ENCODE peak calls at places on chromosomes 16 and 17, in five cellular contexts. E is SK-N-SH, R is K562, M is IMR-90, B is GM12878. U is an unnamed sample.

GRCh38 chr17:82927661-82928601 is 88.1 kb upstream of the ZNF750 start:
- DNase-seq in E (no peak), R (no peak), M (no peak), B (no peak), U (no peak)

GRCh38 chr16:87074635-87075318 is 242.4 kb downstream of the C16orf95 start:
- DNase-seq in E (no peak), R (no peak), M (no peak), B (peak), U (no peak)

GRCh38 chr16:64065523-64065922 is 1056.3 kb downstream of the CDH11 start:
- DNase-seq in E (no peak), R (no peak), M (no peak), B (no peak), U (no peak)

GRCh38 chr17:78488867-78489634 is 88.1 kb downstream of the DNAH17 start:
- DNase-seq in E (no peak), R (no peak), M (no peak), B (no peak), U (no peak)

GRCh38 chr16:70696952-70697600 is 11.2 kb upstream of the MTSS2 start:
- DNase-seq in E (no peak), R (no peak), M (no peak), B (no peak), U (no peak)

GRCh38 chr16:16033208-16033717 is 83.8 kb downstream of the ABCC1 start:
- DNase-seq in E (no peak), R (no peak), M (no peak), B (no peak), U (no peak)

GRCh38 chr16:59169168-59169567 is 435.1 kb upstream of the GOT2 start:
- DNase-seq in E (no peak), R (no peak), M (no peak), B (no peak), U (no peak)

GRCh38 chr17:74116087-74116717 is 87.3 kb upstream of the RPL38 start:
- DNase-seq in E (no peak), R (no peak), M (no peak), B (no peak), U (no peak)

GRCh38 chr16:50272111-50272571 is 5.8 kb downstream of the ADCY7 start:
- DNase-seq in E (no peak), R (no peak), M (no peak), B (no peak), U (no peak)

GRCh38 chr16:68436581-68436980 is 11.7 kb downstream of the SMPD3 start:
- DNase-seq in E (no peak), R (peak), M (no peak), B (no peak), U (peak)

GRCh38 chr17:19286751-19287341 is 49.7 kb downstream of the EPN2 start:
- DNase-seq in E (no peak), R (no peak), M (no peak), B (no peak), U (no peak)

GRCh38 chr17:48472485-48473281 is 42.7 kb upstream of the SKAP1 start:
- DNase-seq in E (no peak), R (no peak), M (peak), B (no peak), U (no peak)

GRCh38 chr16:67199808-67200198 is 872 bp downstream of the ELMO3 start:
- DNase-seq in E (peak), R (no peak), M (no peak), B (no peak), U (no peak)

GRCh38 chr16:15636392-15636873 is 6.5 kb downstream of the MARF1 start:
- DNase-seq in E (no peak), R (no peak), M (no peak), B (no peak), U (no peak)

GRCh38 chr17:79888009-79888540 is 48.8 kb upstream of the CBX4 start:
- DNase-seq in E (no peak), R (no peak), M (no peak), B (no peak), U (no peak)

GRCh38 chr17:72682597-72682996 is 409.9 kb downstream of the SLC39A11 start:
- DNase-seq in E (no peak), R (no peak), M (peak), B (no peak), U (peak)

GRCh38 chr16:86994651-86995171 is 322.5 kb downstream of the C16orf95 start:
- DNase-seq in E (no peak), R (peak), M (peak), B (no peak), U (peak)

GRCh38 chr17:41984454-41984853 is 17.9 kb downstream of the CNP start:
- DNase-seq in E (no peak), R (no peak), M (no peak), B (no peak), U (no peak)

GRCh38 chr16:70693231-70693671 is 7.4 kb upstream of the MTSS2 start:
- DNase-seq in E (no peak), R (no peak), M (no peak), B (no peak), U (no peak)

GRCh38 chr17:66684256-66684655 is 150.7 kb upstream of the CACNG5 start:
- DNase-seq in E (no peak), R (no peak), M (peak), B (no peak), U (no peak)

GRCh38 chr17:81260641-81261040 is 21.5 kb downstream of the NDUFAF8 start:
- DNase-seq in E (no peak), R (no peak), M (no peak), B (no peak), U (no peak)

GRCh38 chr16:56632160-56632847 is at the start of gene MT1M:
- DNase-seq in E (peak), R (no peak), M (no peak), B (no peak), U (no peak)

GRCh38 chr16:15739449-15739848 is 89.4 kb downstream of the NDE1 start:
- DNase-seq in E (no peak), R (no peak), M (no peak), B (no peak), U (no peak)

GRCh38 chr17:75511610-75512575 is 3.4 kb downstream of the CASKIN2 start:
- DNase-seq in E (no peak), R (peak), M (no peak), B (no peak), U (no peak)

GRCh38 chr16:25018972-25019617 is 3.9 kb upstream of the ARHGAP17 start:
- DNase-seq in E (no peak), R (no peak), M (no peak), B (peak), U (no peak)

GRCh38 chr16:31331141-31331764 is 23.7 kb upstream of the ITGAX start:
- DNase-seq in E (no peak), R (no peak), M (no peak), B (no peak), U (no peak)

GRCh38 chr16:72637306-72637705 is 410.6 kb downstream of the ZFHX3 start:
- DNase-seq in E (no peak), R (no peak), M (peak), B (no peak), U (no peak)

GRCh38 chr16:5042574-5043171 is 8.9 kb upstream of the NAGPA start:
- DNase-seq in E (no peak), R (no peak), M (peak), B (no peak), U (no peak)

GRCh38 chr17:5502552-5502951 is 16.2 kb downstream of the MIS12 start:
- DNase-seq in E (no peak), R (no peak), M (no peak), B (no peak), U (no peak)

GRCh38 chr16:2587891-2588565 is 50.2 kb downstream of the PDPK1 start:
- DNase-seq in E (no peak), R (no peak), M (no peak), B (no peak), U (no peak)

GRCh38 chr16:18932243-18932997 is 6.2 kb upstream of the SMG1 start:
- DNase-seq in E (no peak), R (no peak), M (peak), B (no peak), U (no peak)

GRCh38 chr16:2466667-2467300 is 4.3 kb upstream of the NTN3 start:
- DNase-seq in E (no peak), R (no peak), M (no peak), B (no peak), U (no peak)

GRCh38 chr17:66989579-66989978 is 25.1 kb downstream of the CACNG4 start:
- DNase-seq in E (no peak), R (no peak), M (no peak), B (no peak), U (no peak)

GRCh38 chr17:79391808-79392233 is 219.0 kb downstream of the RBFOX3 start:
- DNase-seq in E (peak), R (peak), M (peak), B (no peak), U (peak)

GRCh38 chr17:40499551-40500189 is 1.8 kb downstream of the TNS4 start:
- DNase-seq in E (peak), R (peak), M (peak), B (no peak), U (peak)

GRCh38 chr17:20896153-20896649 is 146.6 kb downstream of the USP22 start:
- DNase-seq in E (no peak), R (no peak), M (peak), B (no peak), U (peak)

GRCh38 chr17:36183001-36183810 is 6.8 kb upstream of the TBC1D3B start:
- DNase-seq in E (peak), R (peak), M (peak), B (no peak), U (peak)

GRCh38 chr17:50181155-50181554 is 15.3 kb downstream of the SGCA start:
- DNase-seq in E (no peak), R (no peak), M (no peak), B (no peak), U (no peak)

GRCh38 chr17:1224330-1224729 is 44.5 kb upstream of the ABR start:
- DNase-seq in E (no peak), R (no peak), M (no peak), B (no peak), U (no peak)

GRCh38 chr17:39617446-39618251 is 9.1 kb upstream of the PPP1R1B start:
- DNase-seq in E (peak), R (peak), M (peak), B (no peak), U (peak)

DNA sequence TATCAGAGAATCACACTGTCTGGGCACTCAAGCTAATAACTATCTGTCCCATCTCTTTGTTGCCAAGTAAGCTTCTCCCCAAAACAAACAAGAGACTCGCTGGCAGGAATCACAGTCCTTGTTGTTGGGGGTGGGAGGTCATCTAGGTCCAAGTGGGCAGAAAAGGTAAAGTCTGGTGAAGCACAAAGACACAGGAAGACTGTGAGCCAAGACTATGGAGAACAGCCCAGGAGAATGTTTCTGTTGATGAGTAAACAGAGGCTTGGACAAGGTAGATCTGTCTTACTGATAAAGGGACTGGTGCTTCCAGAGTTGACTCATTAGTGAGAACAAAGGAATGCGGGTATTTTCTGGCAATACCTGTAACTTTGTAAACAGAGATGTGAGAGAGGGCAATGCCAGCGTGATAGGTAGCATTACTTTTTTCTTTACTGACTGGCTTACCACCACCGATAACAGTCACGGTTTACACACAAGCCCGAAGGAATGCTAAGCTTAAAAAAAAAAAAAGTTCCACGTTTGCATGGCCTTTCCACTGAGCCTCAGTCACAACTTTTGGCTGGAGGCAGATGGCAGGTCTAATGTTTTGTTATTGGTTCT is 11.5 kb upstream of the MMD start:
- DNase-seq in E (no peak), R (no peak), M (peak), B (no peak), U (peak)
- TF ChIP-seq RCOR1 in E (no peak), R (no peak), M (no peak), B (no peak), U (no peak)

DNA sequence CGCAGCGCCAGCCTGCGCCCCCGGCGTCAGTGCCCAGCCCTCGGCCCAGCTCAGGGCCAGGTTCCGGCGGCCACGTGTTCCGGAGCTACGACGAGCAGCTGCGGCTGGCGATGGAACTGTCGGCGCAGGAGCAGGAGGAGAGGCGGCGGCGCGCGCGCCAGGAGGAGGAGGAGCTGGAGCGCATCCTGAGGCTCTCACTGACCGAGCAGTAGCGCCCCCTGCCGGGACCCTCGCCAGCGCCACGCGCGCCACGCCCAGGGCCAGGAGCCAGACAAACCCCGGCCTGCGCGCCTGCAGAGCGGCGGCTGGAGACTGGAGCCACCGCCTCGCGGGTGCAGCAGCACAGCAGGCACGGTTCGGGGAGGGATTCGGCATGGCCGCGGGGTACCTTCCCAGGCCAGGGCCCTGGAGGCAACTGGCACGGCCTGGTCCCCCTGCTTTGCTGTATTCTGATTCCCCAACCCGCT is 9.3 kb downstream of the CORO6 start:
- DNase-seq in E (peak), R (no peak), M (peak), B (no peak), U (no peak)
- TF ChIP-seq SMC3 in E (no peak), R (no peak), M (peak), B (peak), U (peak)

GRCh38 chr16:28097500-28097899 is 34.0 kb upstream of the GSG1L start:
- DNase-seq in E (no peak), R (no peak), M (no peak), B (no peak), U (no peak)

GRCh38 chr16:28098959-28099945 is 35.7 kb upstream of the GSG1L start:
- DNase-seq in E (no peak), R (no peak), M (no peak), B (no peak), U (no peak)

GRCh38 chr16:28093383-28093725 is 29.8 kb upstream of the GSG1L start:
- DNase-seq in E (no peak), R (no peak), M (no peak), B (no peak), U (no peak)

GRCh38 chr16:28098171-28098958 is 34.9 kb upstream of the GSG1L start:
- DNase-seq in E (no peak), R (no peak), M (no peak), B (no peak), U (no peak)

DNA sequence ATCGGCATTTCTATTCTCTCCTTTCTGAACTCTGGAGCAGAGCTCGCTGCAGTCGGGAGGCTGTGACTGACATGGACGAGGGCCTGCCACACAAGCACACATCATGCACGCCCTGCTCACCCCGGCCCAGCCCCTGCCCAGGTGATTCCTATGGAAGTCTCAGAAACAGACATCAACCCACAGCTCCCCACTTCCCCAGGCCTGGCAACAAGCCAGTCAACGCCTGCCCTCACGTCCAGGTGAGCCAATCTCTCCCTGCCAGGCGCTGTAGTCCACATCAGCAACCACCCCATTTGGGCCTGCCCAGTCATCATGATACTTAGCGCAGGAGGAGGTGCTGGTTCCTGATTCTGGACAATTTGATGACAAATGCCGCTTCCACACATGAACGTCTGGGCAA is 33.5 kb upstream of the GSG1L start:
- DNase-seq in E (no peak), R (no peak), M (no peak), B (no peak), U (no peak)
- TF ChIP-seq RCOR1 in E (no peak), R (no peak), M (no peak), B (no peak), U (no peak)

GRCh38 chr16:10170016-10170415 is 12.2 kb downstream of the GRIN2A start:
- DNase-seq in E (no peak), R (no peak), M (no peak), B (no peak), U (no peak)

GRCh38 chr16:10168258-10168657 is 14.0 kb downstream of the GRIN2A start:
- DNase-seq in E (no peak), R (no peak), M (no peak), B (no peak), U (no peak)

GRCh38 chr16:10169031-10169430 is 13.2 kb downstream of the GRIN2A start:
- DNase-seq in E (no peak), R (no peak), M (no peak), B (no peak), U (no peak)

GRCh38 chr16:10172848-10173655 is 9.2 kb downstream of the GRIN2A start:
- DNase-seq in E (no peak), R (no peak), M (no peak), B (peak), U (no peak)

GRCh38 chr16:10171225-10171624 is 11.0 kb downstream of the GRIN2A start:
- DNase-seq in E (no peak), R (no peak), M (no peak), B (no peak), U (no peak)
- TF ChIP-seq SMC3 in E (no peak), R (no peak), M (no peak), B (no peak), U (no peak)

DNA sequence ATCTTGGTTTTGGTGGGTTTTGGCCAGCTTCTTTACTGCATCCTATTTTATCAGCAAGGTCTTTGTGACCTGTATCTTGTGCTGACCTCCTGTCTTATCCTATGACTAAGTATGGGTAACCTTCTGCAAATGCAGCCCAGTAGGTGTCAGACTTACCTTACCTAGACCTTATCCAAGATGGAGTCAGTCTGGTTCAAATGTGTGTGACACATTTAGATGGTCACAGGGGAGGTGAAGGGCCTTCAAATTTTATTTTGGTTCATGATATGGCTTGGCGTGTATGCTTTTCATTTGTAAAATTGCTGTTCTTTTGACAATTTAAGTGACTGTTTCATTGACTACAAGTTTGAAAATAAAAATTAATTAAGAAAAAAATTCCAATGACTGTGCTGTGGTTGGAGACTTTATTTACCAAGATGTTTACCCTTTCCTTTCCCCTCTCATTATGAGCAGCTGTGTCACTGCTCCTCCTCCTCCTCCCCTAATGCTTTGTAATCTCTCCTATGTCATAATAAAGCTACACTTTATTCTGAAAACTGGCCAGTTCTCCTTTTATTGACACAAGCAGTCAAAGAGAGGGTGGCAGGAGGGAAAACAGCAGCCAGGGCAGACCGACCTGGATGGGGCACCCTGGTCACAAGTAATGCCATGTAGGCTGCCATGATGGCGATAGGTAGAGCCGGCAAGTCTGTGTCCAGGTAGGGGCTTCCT is 49.4 kb downstream of the TNFRSF13B start:
- DNase-seq in E (no peak), R (no peak), M (peak), B (no peak), U (peak)
- TF ChIP-seq RCOR1 in E (no peak), R (no peak), M (no peak), B (no peak), U (no peak)

GRCh38 chr16:89918453-89919347 is at the start of gene MC1R:
- DNase-seq in E (peak), R (peak), M (peak), B (no peak), U (peak)
- TF ChIP-seq SMC3 in E (no peak), R (peak), M (peak), B (no peak), U (no peak)

GRCh38 chr16:48831081-48831722 is 221.2 kb upstream of the N4BP1 start:
- DNase-seq in E (no peak), R (peak), M (no peak), B (no peak), U (peak)
- TF ChIP-seq RCOR1 in E (no peak), R (no peak), M (no peak), B (no peak), U (no peak)